ENCODE peak calls at places on chromosome 12, in five cellular contexts. T is CD8-positive, alpha-beta memory T cell; D is right atrium auricular region; I is testis; M is PC-3. H is an unnamed sample.

GRCh38 chr12:131773582-131774221 is 54.5 kb upstream of the MMP17 start:
- DNase-seq in T (no peak), D (no peak), I (no peak), M (no peak), H (no peak)

GRCh38 chr12:55996201-55996714 is 818 bp upstream of the SUOX start:
- DNase-seq in T (peak; percentile 74), D (peak; percentile 73), I (peak; percentile 61), M (peak; percentile 75), H (peak; percentile 77)

GRCh38 chr12:49059063-49059384 is 1.6 kb downstream of the KMT2D start:
- DNase-seq in T (no peak), D (no peak), I (peak; percentile 28), M (no peak), H (no peak)

GRCh38 chr12:22459872-22460490 is 84.4 kb downstream of the C2CD5 start:
- DNase-seq in T (no peak), D (no peak), I (no peak), M (peak; percentile 75), H (peak; percentile 72)

GRCh38 chr12:47082283-47082962 is 2.7 kb upstream of the AMIGO2 start:
- DNase-seq in T (no peak), D (no peak), I (no peak), M (no peak), H (no peak)

GRCh38 chr12:114272071-114272470 is 133.9 kb downstream of the TBX5 start:
- DNase-seq in T (no peak), D (no peak), I (no peak), M (no peak), H (no peak)

GRCh38 chr12:25830456-25830855 is 128.0 kb upstream of the RASSF8 start:
- DNase-seq in T (no peak), D (no peak), I (no peak), M (no peak), H (no peak)

GRCh38 chr12:87796961-87797516 is 232.2 kb downstream of the C12orf50 start:
- DNase-seq in T (no peak), D (no peak), I (no peak), M (peak; percentile 9), H (no peak)

DNA sequence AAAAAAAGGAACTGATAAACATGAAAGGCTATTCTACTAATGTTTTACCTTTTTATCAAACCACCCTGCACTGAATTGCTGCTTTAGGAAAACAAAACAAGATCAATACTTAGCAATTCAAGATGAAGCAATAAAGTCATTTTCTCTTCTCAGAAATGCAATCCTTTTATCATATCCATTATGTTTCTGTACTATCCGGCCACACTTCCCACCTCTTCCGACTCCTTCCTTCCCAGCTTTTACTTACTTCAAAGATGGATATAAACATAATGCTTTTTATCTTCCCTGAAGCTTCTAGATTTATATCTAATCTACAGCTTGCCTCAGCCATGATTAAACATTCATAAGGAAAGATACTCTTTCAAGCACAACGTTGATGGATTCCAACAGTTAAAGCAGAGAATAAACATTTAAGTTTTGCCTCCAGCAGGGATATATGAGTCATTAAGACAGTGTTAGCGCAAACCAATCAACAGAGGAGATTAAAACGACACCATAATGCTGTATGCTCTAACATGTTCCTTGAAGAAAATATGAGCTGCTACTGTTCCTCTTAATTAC is 74.7 kb upstream of the BBS10 start:
- DNase-seq in T (no peak), D (no peak), I (no peak), M (peak; percentile 63), H (no peak)
- H3K4me3 ChIP-seq in T (no peak overlapping the region), D (no peak overlapping the region), I (no peak overlapping the region), M (peak overlapping the region; percentile 46), H (peak overlapping the region; percentile 44)

DNA sequence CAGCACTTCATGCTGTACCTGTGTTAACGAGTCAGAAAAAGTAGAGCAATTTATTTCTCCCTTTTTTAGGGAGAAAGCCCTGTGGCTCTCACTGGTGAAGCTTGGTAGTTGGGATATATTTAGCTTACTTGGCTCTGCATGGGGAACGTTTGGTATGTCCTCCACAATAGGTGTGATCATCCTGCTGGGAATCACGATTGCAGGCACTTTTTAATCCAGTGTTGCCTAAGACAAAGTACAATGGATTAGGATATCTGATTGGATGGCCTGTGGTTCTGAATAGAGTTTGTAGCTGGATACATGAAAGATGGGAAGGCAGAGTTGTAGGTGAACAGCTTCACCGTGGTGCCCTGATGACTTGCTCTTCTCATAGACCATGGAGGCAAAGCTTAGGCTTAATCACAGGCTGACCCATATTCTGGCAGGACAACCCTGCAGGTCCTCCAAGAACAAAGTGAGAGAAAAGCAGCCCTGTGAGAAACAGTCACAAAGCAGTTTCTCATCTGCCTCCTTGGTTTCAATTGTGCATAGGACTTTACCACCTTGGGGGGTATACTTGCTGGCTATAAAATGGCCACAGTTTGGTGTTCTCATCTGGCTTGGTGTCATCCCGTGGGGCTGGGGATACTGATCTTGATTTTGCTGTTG is 7.5 kb downstream of the RESF1 start:
- DNase-seq in T (no peak), D (no peak), I (no peak), M (no peak), H (no peak)
- H3K9me3 ChIP-seq in T (peaks cover 6% of the 10 kb centered on the region), D (no peaks in the 10 kb centered on the region), I (no peaks in the 10 kb centered on the region), M (no peaks in the 10 kb centered on the region), H (no peaks in the 10 kb centered on the region)

GRCh38 chr12:11981174-11981733 is 89.5 kb upstream of the BCL2L14 start:
- DNase-seq in T (peak; percentile 65), D (no peak), I (no peak), M (peak; percentile 62), H (no peak)
- H3K4me3 ChIP-seq in T (peak overlapping the region; percentile 35), D (no peak overlapping the region), I (no peak overlapping the region), M (peak overlapping the region; percentile 24), H (no peak overlapping the region)

GRCh38 chr12:73465106-73465505 is 1072.5 kb upstream of the ATXN7L3B start:
- DNase-seq in T (no peak), D (no peak), I (no peak), M (no peak), H (no peak)
- H3K9me3 ChIP-seq in T (no peaks in the 10 kb centered on the region), D (no peaks in the 10 kb centered on the region), I (no peaks in the 10 kb centered on the region), M (no peaks in the 10 kb centered on the region), H (no peaks in the 10 kb centered on the region)

DNA sequence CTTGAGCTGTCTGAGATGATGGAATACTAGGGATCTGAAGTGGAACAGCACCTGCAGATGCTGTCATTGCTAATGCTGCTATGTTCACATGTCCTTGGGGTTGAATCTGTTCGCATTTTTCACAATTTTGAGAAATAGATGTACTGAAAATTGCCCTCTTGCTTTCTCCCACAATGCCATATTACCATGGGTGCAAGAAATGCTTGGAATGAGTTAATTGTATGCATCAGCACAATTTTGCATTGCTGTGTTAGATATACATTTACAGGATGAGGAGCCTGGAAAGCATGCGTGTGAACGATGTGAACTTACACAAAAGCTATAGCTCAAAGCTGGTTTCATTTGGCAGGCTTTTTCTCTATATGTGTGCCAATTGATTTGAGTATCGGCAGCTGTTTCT is 105.7 kb downstream of the FGD4 start:
- DNase-seq in T (no peak), D (no peak), I (no peak), M (no peak), H (no peak)
- H3K4me3 ChIP-seq in T (no peak overlapping the region), D (no peak overlapping the region), I (no peak overlapping the region), M (no peak overlapping the region), H (no peak overlapping the region)

DNA sequence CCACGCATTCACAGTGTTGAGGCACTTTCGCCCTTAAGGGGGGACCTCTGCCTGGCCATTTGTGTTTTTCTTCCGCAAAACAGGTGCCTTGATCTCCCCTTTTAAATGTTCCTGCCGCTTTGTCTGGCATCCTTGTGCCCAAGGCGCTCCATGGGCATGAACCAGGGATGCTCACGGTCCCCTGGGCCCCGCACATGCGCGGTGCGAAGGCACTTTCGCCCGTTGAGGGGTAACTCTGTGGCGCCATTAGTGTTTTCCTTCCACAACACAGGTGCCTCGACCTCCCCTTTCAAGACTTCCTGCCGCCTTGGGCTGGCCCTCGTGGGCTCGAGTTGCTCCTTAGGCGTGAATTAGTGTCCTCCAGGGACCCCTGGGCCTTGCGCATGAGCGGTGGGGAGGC is 335.5 kb downstream of the ALG10 start:
- DNase-seq in T (no peak), D (no peak), I (no peak), M (no peak), H (no peak)
- H3K9me3 ChIP-seq in T (no peaks in the 10 kb centered on the region), D (peaks cover 17% of the 10 kb centered on the region), I (no peaks in the 10 kb centered on the region), M (no peaks in the 10 kb centered on the region), H (no peaks in the 10 kb centered on the region)

GRCh38 chr12:32535260-32535999 is 136.1 kb downstream of the FGD4 start:
- DNase-seq in T (no peak), D (peak; percentile 67), I (peak; percentile 87), M (peak; percentile 48), H (peak; percentile 86)
- H3K4me3 ChIP-seq in T (no peak overlapping the region), D (peak overlapping the region; percentile 34), I (no peak overlapping the region), M (no peak overlapping the region), H (peak overlapping the region; percentile 38)

GRCh38 chr12:133215724-133216123 is 20.0 kb downstream of the ANHX start:
- DNase-seq in T (no peak), D (peak; percentile 5), I (no peak), M (no peak), H (no peak)
- H3K9me3 ChIP-seq in T (peaks cover 24% of the 10 kb centered on the region), D (peaks cover 80% of the 10 kb centered on the region), I (no peaks in the 10 kb centered on the region), M (no peaks in the 10 kb centered on the region), H (no peaks in the 10 kb centered on the region)

H was measured in SJCRH30.